ENCODE peak calls at places on chromosome 10, in four cellular contexts. Z, V, I and E are unnamed samples.

GRCh38 chr10:132329565-132330485 is 2.2 kb upstream of the LRRC27 start:
- DNase-seq in I (no peak), Z (no peak), V (no peak), E (no peak)

GRCh38 chr10:103548581-103549348 is 55.3 kb downstream of the NEURL1 start:
- DNase-seq in Z (no peak), I (no peak), V (peak), E (peak)

GRCh38 chr10:7410800-7411670 is at the start of gene SFMBT2:
- DNase-seq in Z (peak), V (peak), I (peak), E (peak)

GRCh38 chr10:6144609-6145413 is 56.0 kb downstream of the RBM17 start:
- DNase-seq in V (peak), I (peak), Z (peak), E (peak)

GRCh38 chr10:63120554-63120953 is 12.6 kb upstream of the NRBF2 start:
- DNase-seq in Z (no peak), I (no peak), V (no peak), E (no peak)

GRCh38 chr10:103739039-103739764 is 116.2 kb downstream of the SH3PXD2A start:
- DNase-seq in I (no peak), Z (no peak), V (no peak), E (no peak)

GRCh38 chr10:73094249-73094850 is 2.3 kb downstream of the P4HA1 start:
- DNase-seq in V (no peak), Z (no peak), I (no peak), E (no peak)

GRCh38 chr10:45000138-45000763 is 472 bp upstream of the ZNF22 start:
- DNase-seq in Z (no peak), I (no peak), V (no peak), E (peak)

GRCh38 chr10:49751636-49752510 is 10.2 kb downstream of the OGDHL start:
- DNase-seq in Z (no peak), I (no peak), V (peak), E (no peak)

GRCh38 chr10:24727811-24728210 is 4.1 kb upstream of the ARHGAP21 start:
- DNase-seq in V (no peak), I (no peak), Z (no peak), E (no peak)

GRCh38 chr10:110802551-110803238 is 69.0 kb upstream of the PDCD4 start:
- DNase-seq in I (no peak), V (peak), Z (peak), E (peak)

GRCh38 chr10:63671317-63671937 is 150.2 kb downstream of the REEP3 start:
- DNase-seq in V (no peak), Z (no peak), I (no peak), E (no peak)

GRCh38 chr10:89301721-89302445 is at the start of gene IFIT2:
- DNase-seq in V (peak), I (no peak), Z (peak), E (no peak)

GRCh38 chr10:17349717-17350116 is 104.7 kb downstream of the ST8SIA6 start:
- DNase-seq in Z (no peak), V (no peak), I (no peak), E (no peak)

GRCh38 chr10:77165445-77166316 is 471.9 kb downstream of the KCNMA1 start:
- DNase-seq in I (no peak), V (peak), Z (peak), E (peak)

GRCh38 chr10:80253266-80253962 is 36.0 kb downstream of the MAT1A start:
- DNase-seq in I (no peak), Z (no peak), V (no peak), E (no peak)

GRCh38 chr10:4947039-4947634 is 16.1 kb upstream of the AKR1C1 start:
- DNase-seq in I (no peak), V (no peak), Z (no peak), E (no peak)

GRCh38 chr10:125742465-125742864 is 23.0 kb downstream of the EDRF1 start:
- DNase-seq in V (no peak), Z (no peak), I (no peak), E (no peak)

GRCh38 chr10:3199488-3199887 is 26.9 kb upstream of the PITRM1 start:
- DNase-seq in V (no peak), Z (no peak), I (no peak), E (no peak)

GRCh38 chr10:110498087-110498981 is 627 bp downstream of the DUSP5 start:
- DNase-seq in Z (peak), I (peak), V (peak), E (peak)

GRCh38 chr10:28177944-28178637 is 124.8 kb downstream of the MPP7 start:
- DNase-seq in V (no peak), I (no peak), Z (no peak), E (no peak)